ENCODE peak calls at places on chromosomes 4 and X, in eight cellular contexts. H is Peyer's patch, Y is suprapubic skin, O is lower lobe of right lung, Q is tibial artery, I is BE2C, N is PC-9, G is astrocyte of the spinal cord. B is an unnamed sample.

GRCh38 chr4:3302164-3302785 is 9.5 kb downstream of the RGS12 start:
- DNase-seq in G (peak), Y (no peak), N (no peak), Q (peak), O (no peak), H (peak), I (peak), B (no peak)

GRCh38 chrX:132401935-132402334 is 86.9 kb downstream of the MBNL3 start:
- DNase-seq in Y (no peak), N (peak), I (no peak), G (peak), H (no peak), Q (no peak), O (no peak), B (no peak)

GRCh38 chr4:156596026-156596425 is 375.6 kb downstream of the PDGFC start:
- DNase-seq in N (no peak), I (no peak), Y (no peak), H (no peak), Q (no peak), G (no peak), O (no peak), B (no peak)

GRCh38 chr4:1381181-1381621 is 25.0 kb downstream of the NKX1-1 start:
- DNase-seq in I (peak), N (no peak), Q (no peak), O (peak), H (peak), G (no peak), Y (peak), B (no peak)

GRCh38 chrX:54407266-54407665 is 32.9 kb upstream of the TSR2 start:
- DNase-seq in I (no peak), Q (no peak), N (no peak), G (no peak), O (no peak), H (no peak), Y (no peak), B (no peak)

GRCh38 chr4:185587444-185588161 is 52.3 kb upstream of the PDLIM3 start:
- DNase-seq in Y (no peak), O (no peak), G (no peak), Q (no peak), I (no peak), H (no peak), N (no peak), B (no peak)

GRCh38 chrX:11558972-11559371 is 106.7 kb downstream of the ARHGAP6 start:
- DNase-seq in Q (no peak), G (no peak), Y (no peak), I (peak), H (no peak), N (peak), O (peak), B (no peak)

GRCh38 chr4:122917731-122918130 is 4.7 kb downstream of the NUDT6 start:
- DNase-seq in G (peak), Q (no peak), H (no peak), O (no peak), I (no peak), N (no peak), Y (no peak), B (no peak)

GRCh38 chr4:16253127-16253960 is 27.1 kb upstream of the TAPT1 start:
- DNase-seq in I (no peak), O (no peak), H (no peak), Q (no peak), N (peak), Y (no peak), G (peak), B (peak)

GRCh38 chr4:112633477-112634235 is 3.1 kb downstream of the ZGRF1 start:
- DNase-seq in Y (no peak), I (no peak), H (no peak), Q (no peak), G (peak), N (no peak), O (no peak), B (no peak)

GRCh38 chrX:22247169-22247568 is 25.5 kb upstream of the CBLL2 start:
- DNase-seq in Y (no peak), Q (no peak), G (peak), I (no peak), H (no peak), O (no peak), N (peak), B (no peak)

GRCh38 chrX:139739138-139739537 is 31.2 kb upstream of the MCF2 start:
- DNase-seq in N (peak), Y (no peak), O (no peak), H (no peak), G (peak), I (no peak), Q (no peak), B (peak)

GRCh38 chr4:25872851-25873631 is 10.3 kb upstream of the SEL1L3 start:
- DNase-seq in I (no peak), O (no peak), H (no peak), Q (no peak), N (no peak), G (no peak), Y (no peak), B (no peak)

GRCh38 chr4:156378053-156378665 is 424.5 kb upstream of the CTSO start:
- DNase-seq in Q (no peak), Y (no peak), O (no peak), N (no peak), H (no peak), G (peak), I (no peak), B (no peak)

GRCh38 chr4:140326395-140326993 is 47.0 kb upstream of the SCOC start:
- DNase-seq in O (no peak), Y (no peak), H (no peak), I (peak), G (peak), N (no peak), Q (no peak), B (no peak)

GRCh38 chr4:55512077-55512476 is 34.6 kb downstream of the CLOCK start:
- DNase-seq in O (no peak), N (no peak), H (no peak), Q (no peak), I (no peak), G (no peak), Y (no peak), B (no peak)

GRCh38 chr4:89316931-89317366 is 9.3 kb upstream of the GPRIN3 start:
- DNase-seq in N (no peak), Y (no peak), Q (no peak), H (no peak), O (no peak), I (no peak), G (peak), B (no peak)

GRCh38 chr4:133493241-133493640 is 344.1 kb downstream of the PCDH10 start:
- DNase-seq in G (no peak), I (no peak), O (no peak), Y (no peak), H (no peak), N (no peak), Q (no peak), B (no peak)

GRCh38 chrX:39862958-39863357 is 234.8 kb downstream of the BCOR start:
- DNase-seq in O (no peak), G (no peak), N (no peak), Y (no peak), Q (no peak), H (no peak), I (no peak), B (no peak)

GRCh38 chrX:39857780-39858179 is 240.0 kb downstream of the BCOR start:
- DNase-seq in Y (no peak), H (no peak), N (no peak), G (no peak), Q (no peak), I (no peak), O (no peak), B (no peak)

GRCh38 chrX:39856472-39857121 is 241.2 kb downstream of the BCOR start:
- DNase-seq in Y (no peak), H (no peak), N (no peak), G (no peak), Q (no peak), I (no peak), O (no peak), B (no peak)

GRCh38 chrX:39855748-39856129 is 242.0 kb downstream of the BCOR start:
- DNase-seq in Y (no peak), H (no peak), N (no peak), Q (no peak), I (peak), O (no peak), G (no peak), B (no peak)

DNA sequence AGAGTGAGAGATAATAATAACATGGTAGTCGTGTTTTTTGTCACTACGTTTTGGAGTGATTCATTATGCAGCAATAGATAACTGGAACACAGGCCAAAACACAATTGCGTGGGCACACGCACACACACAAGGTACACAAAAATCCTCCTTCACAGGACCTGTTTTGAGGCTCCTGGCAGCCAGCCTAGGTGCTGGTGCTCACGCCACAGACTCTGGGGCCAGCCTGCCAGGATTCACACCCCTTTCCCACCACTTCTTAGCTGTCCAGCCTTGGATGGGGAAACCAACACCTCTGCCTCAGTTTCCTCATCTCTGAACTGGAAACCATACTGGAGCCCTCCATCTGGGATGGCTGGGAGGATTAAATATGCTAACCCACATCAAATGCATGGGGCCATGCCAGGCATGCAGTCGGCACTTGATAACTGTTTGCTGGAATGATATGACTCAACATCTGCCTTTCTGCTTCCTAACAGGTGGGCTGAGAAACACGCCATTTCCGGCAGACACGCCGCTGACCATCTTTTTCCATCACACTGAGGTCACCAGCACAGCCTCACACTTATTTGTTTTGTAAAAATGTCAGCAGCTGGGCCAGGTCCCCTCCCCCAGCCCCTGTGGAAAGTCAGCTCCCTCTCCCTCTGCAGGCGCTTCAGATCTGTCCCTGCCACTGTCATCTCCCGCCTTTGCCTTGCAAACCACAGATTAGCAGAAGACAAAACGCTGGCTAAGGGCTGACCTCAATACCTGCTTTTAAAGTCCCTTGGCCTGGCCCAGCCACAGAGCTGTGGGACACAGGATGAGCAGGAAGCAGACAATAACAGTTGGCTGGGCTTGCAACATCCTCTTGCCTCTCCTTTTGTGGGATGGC is 237.5 kb downstream of the BCOR start:
- DNase-seq in G (peak), Q (no peak), H (no peak), I (peak), N (no peak), Y (no peak), O (no peak), B (no peak)
- H3K4me3 ChIP-seq in G (no peak), Q (no peak), H (no peak), I (no peak), N (no peak), Y (no peak), O (no peak), B (no peak)

DNA sequence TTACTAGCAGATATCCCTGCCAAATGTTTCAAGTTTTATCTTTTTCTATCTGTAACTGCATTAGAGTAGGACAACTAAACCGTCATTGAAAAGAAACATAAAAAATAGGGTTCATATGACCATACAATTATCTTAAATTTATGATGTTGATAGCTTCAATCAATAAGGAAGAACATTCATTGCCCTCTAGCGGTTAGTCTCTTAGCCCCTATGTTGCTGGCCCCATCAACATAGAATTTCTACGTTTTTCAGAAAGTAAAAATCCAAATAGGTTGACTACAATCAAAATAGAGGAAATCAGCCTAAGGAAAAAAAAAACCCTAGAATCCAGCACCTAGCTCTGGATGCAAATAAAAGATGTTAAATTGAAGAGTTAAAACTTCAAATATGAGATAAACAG is 225.1 kb upstream of the ITM2A start:
- DNase-seq in Y (no peak), N (no peak), G (no peak), Q (no peak), I (no peak), H (no peak), O (no peak), B (no peak)
- TF ChIP-seq CTCF in Y (no peak), N (peak), G (no peak), Q (no peak), I (peak), H (no peak), O (no peak), B (peak)

GRCh38 chrX:36963852-36964251 is 44.3 kb upstream of the FAM47C start:
- DNase-seq in I (no peak), G (no peak), N (no peak), Q (no peak), H (no peak), O (no peak), Y (no peak), B (no peak)
- H3K4me3 ChIP-seq in I (no peak), G (no peak), N (no peak), Q (no peak), H (no peak), O (no peak), Y (no peak), B (no peak)

GRCh38 chrX:9682861-9683260 is 82.8 kb downstream of the GPR143 start:
- DNase-seq in H (no peak), I (no peak), G (no peak), O (no peak), Y (no peak), Q (no peak), N (no peak), B (no peak)

GRCh38 chrX:9681422-9681821 is 84.2 kb downstream of the GPR143 start:
- DNase-seq in O (no peak), Q (no peak), G (peak), Y (no peak), N (no peak), H (no peak), I (no peak), B (no peak)

GRCh38 chrX:9683350-9683749 is 82.3 kb downstream of the GPR143 start:
- DNase-seq in H (no peak), O (no peak), I (no peak), Q (no peak), Y (no peak), G (no peak), N (no peak), B (no peak)

GRCh38 chrX:9681011-9681410 is 84.6 kb downstream of the GPR143 start:
- DNase-seq in Y (no peak), H (no peak), O (no peak), N (no peak), Q (no peak), G (no peak), I (no peak), B (no peak)

GRCh38 chrX:9682456-9682855 is 83.2 kb downstream of the GPR143 start:
- DNase-seq in G (peak), Q (no peak), O (no peak), H (no peak), Y (no peak), I (no peak), N (no peak), B (no peak)
- TF ChIP-seq CTCF in G (peak), Q (peak), O (no peak), H (no peak), Y (no peak), I (peak), N (no peak), B (no peak)

GRCh38 chr4:39933689-39934590 is 43.8 kb downstream of the PDS5A start:
- DNase-seq in Q (no peak), N (no peak), I (no peak), Y (no peak), O (no peak), H (no peak), G (peak), B (peak)
- H3K4me3 ChIP-seq in Q (no peak), N (no peak), I (no peak), Y (no peak), O (no peak), H (no peak), G (no peak), B (no peak)

DNA sequence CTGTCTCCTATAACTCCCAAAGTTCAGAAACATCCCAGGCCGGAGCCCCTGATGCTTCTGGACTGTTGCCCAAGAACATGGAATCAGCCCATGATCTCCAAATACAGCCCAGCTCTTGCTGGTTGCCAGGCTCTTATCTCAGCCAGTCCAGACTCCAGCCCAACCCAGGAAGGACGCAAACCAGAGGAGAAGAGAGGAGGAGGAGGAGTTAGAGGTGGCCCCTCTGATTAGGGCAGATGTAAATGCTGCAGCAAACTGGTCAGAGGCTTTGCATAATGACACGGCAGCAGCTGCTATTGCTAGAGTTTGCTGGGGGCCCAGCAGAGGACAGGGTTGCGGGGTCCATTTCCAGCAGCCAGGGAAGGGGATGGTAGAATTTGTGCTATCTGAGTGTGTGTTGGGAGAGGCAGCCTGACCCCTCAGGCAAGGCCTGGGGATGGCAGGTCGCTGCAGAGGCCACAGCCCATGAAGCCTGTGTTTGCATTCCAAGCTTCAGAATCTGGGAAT is 4.2 kb upstream of the OTUD5 start:
- DNase-seq in O (no peak), G (no peak), H (no peak), N (no peak), Y (no peak), I (peak), Q (peak), B (no peak)
- TF ChIP-seq CTCF in O (no peak), G (no peak), H (no peak), N (no peak), Y (no peak), I (no peak), Q (no peak), B (no peak)

DNA sequence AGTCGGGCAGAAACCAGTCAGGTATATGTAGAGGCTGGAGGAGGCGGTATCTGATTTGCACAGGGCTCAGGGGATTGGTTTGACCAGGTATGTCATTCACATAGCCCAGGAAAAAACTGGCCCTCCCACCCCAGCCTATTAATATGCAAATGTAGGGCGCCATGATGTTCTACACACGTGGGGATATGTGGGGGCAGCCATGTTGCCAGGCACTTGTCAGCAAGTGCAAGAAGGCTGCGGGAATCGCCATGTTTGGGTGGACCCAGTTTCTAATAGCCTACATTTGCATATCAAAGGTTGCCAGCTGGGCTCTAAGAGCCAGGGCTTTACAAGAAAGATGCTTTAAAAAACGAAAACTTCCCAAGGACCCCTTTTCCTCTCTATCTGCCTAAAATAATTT is 335.1 kb downstream of the SMARCA1 start:
- DNase-seq in H (no peak), N (no peak), I (peak), Q (no peak), Y (no peak), O (no peak), G (no peak), B (no peak)
- H3K4me3 ChIP-seq in H (no peak), N (no peak), I (no peak), Q (no peak), Y (no peak), O (no peak), G (no peak), B (no peak)

DNA sequence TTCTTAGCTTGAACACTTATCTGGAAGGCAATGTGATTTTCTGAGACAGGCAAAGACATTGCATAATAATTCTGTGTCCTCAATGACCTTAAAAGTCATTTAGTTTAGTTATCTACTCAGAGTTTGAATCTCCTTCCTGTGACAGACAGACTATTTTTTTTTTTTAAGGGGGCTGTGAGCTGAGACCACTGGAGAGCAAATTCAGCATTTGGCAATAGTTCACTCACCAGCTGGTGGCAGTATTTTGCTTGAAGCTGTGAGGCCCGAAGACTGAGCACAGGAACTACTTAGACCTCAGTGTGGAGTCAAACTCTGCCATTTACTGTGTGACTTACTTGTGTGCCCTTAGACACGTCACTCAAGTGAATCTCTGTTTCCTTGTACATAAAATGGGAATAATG is 22.9 kb upstream of the CPE start:
- DNase-seq in N (no peak), Y (no peak), I (peak), H (no peak), O (no peak), Q (peak), G (peak), B (no peak)
- TF ChIP-seq CTCF in N (peak), Y (no peak), I (peak), H (peak), O (peak), Q (peak), G (peak), B (peak)

GRCh38 chr4:99949034-99949998 is 759 bp downstream of the H2AZ1 start:
- DNase-seq in N (peak), I (peak), G (peak), H (peak), O (peak), Q (peak), Y (peak), B (peak)

GRCh38 chr4:99946346-99947189 is at the start of gene DNAJB14:
- DNase-seq in Q (peak), Y (peak), O (peak), H (peak), N (peak), I (peak), G (peak), B (no peak)

GRCh38 chr4:99947608-99948007 is 1.2 kb upstream of the DNAJB14 start:
- DNase-seq in Y (no peak), Q (no peak), N (no peak), G (no peak), H (no peak), O (no peak), I (no peak), B (no peak)

GRCh38 chr4:99945718-99946345 is 586 bp downstream of the DNAJB14 start:
- DNase-seq in N (peak), O (no peak), H (no peak), Q (no peak), Y (no peak), G (peak), I (peak), B (no peak)

GRCh38 chr4:99947190-99947578 is 766 bp upstream of the DNAJB14 start:
- DNase-seq in Y (no peak), N (no peak), O (no peak), Q (no peak), G (no peak), H (no peak), I (no peak), B (no peak)
- H3K4me3 ChIP-seq in Y (peak), N (peak), O (peak), Q (peak), G (peak), H (peak), I (peak), B (peak)

B was measured in AG09309.